ENCODE peak calls at places on chromosomes 1 and 21, in five cellular contexts. P is IMR-90, F is H1, D is neuronal stem cell, L is H9. H is an unnamed sample.

GRCh38 chr1:94863297-94863911 is 43.2 kb downstream of the SLC44A3 start:
- DNase-seq in L (no peak), D (no peak), P (peak), F (no peak), H (no peak)

GRCh38 chr1:182674346-182675246 is 9.8 kb downstream of the RGS8 start:
- DNase-seq in L (no peak), F (no peak), P (no peak), D (no peak), H (peak)

GRCh38 chr1:224432672-224433040 is 1.9 kb downstream of the WDR26 start:
- DNase-seq in P (no peak), L (no peak), D (no peak), F (no peak), H (no peak)

GRCh38 chr1:81369814-81370213 is 430.9 kb upstream of the ADGRL2 start:
- DNase-seq in F (no peak), D (no peak), L (no peak), P (no peak), H (peak)

GRCh38 chr21:17598437-17598836 is 14.3 kb downstream of the BTG3 start:
- DNase-seq in L (no peak), P (no peak), D (no peak), F (no peak), H (no peak)

GRCh38 chr1:43934279-43934985 is 831 bp downstream of the ARTN start:
- DNase-seq in L (peak), F (peak), D (peak), P (peak), H (peak)

GRCh38 chr1:34901919-34902318 is 27.5 kb downstream of the DLGAP3 start:
- DNase-seq in D (no peak), F (no peak), P (no peak), L (no peak), H (no peak)

GRCh38 chr1:94202241-94202640 is 35.1 kb downstream of the ARHGAP29 start:
- DNase-seq in F (no peak), L (no peak), D (no peak), P (no peak), H (no peak)

GRCh38 chr1:245788269-245788668 is 633.5 kb downstream of the KIF26B start:
- DNase-seq in P (peak), F (no peak), L (no peak), D (no peak), H (no peak)

GRCh38 chr21:36113647-36114428 is 21.0 kb upstream of the CBR3 start:
- DNase-seq in D (no peak), F (no peak), L (no peak), P (no peak), H (no peak)

GRCh38 chr1:15696956-15697521 is 12.9 kb downstream of the PLEKHM2 start:
- DNase-seq in D (no peak), P (no peak), L (no peak), F (no peak), H (no peak)

GRCh38 chr1:27532119-27532695 is 42.2 kb upstream of the WASF2 start:
- DNase-seq in F (no peak), L (no peak), D (no peak), P (no peak), H (no peak)

GRCh38 chr1:226223786-226224244 is 351 bp downstream of the MIXL1 start:
- DNase-seq in P (no peak), F (no peak), L (peak), D (peak), H (peak)

GRCh38 chr1:228323401-228323800 is 83.2 kb downstream of the TRIM11 start:
- DNase-seq in P (no peak), D (no peak), F (no peak), L (no peak), H (no peak)

GRCh38 chr1:9129391-9130041 is 614 bp upstream of the GPR157 start:
- DNase-seq in F (peak), D (peak), L (peak), P (no peak), H (peak)

GRCh38 chr1:235741294-235741693 is 91.7 kb upstream of the GNG4 start:
- DNase-seq in F (no peak), D (no peak), P (peak), L (no peak), H (peak)

GRCh38 chr21:25717491-25718139 is 17.1 kb downstream of the ATP5PF start:
- DNase-seq in L (no peak), F (no peak), P (peak), D (no peak), H (no peak)

GRCh38 chr1:53375440-53375839 is 47.6 kb upstream of the LRP8 start:
- DNase-seq in L (peak), F (no peak), D (no peak), P (no peak), H (no peak)

GRCh38 chr21:28590026-28590425 is 402.7 kb downstream of the LTN1 start:
- DNase-seq in D (no peak), P (no peak), F (no peak), L (no peak), H (no peak)

GRCh38 chr21:38439336-38439900 is 58.9 kb downstream of the ERG start:
- DNase-seq in D (no peak), F (no peak), L (no peak), P (no peak), H (no peak)

GRCh38 chr21:38439957-38440356 is 58.3 kb downstream of the ERG start:
- DNase-seq in D (no peak), P (no peak), L (no peak), F (no peak), H (no peak)

GRCh38 chr21:38441153-38441552 is 57.1 kb downstream of the ERG start:
- DNase-seq in P (no peak), L (no peak), D (no peak), F (no peak), H (no peak)

GRCh38 chr21:38438476-38438893 is 59.8 kb downstream of the ERG start:
- DNase-seq in P (peak), D (no peak), F (no peak), L (no peak), H (peak)

DNA sequence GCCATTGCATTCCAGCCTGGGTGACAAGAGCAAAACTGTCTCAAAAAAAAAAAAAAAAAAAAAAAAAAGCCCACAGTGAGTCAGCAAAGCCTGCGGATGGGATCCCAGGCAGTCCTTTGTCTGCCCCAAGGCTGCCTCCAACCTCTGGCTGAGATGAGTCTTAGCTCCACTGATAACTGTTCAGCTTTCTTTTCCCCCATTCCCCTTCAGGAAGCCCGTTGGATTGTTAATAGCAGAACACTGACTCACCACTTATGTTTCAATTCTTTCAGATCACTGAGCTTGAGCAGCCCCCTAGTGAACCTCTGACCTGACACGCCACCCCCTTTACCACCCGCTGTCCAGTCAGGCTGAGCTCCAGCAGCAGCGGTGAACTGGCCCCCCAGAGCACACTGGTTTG is 57.5 kb downstream of the ERG start:
- DNase-seq in F (no peak), L (no peak), D (peak), P (peak), H (peak)
- H3K27ac ChIP-seq in F (no peak), L (no peak), D (no peak), P (no peak), H (peak)

GRCh38 chr1:96072021-96072420 is 649.6 kb upstream of the PTBP2 start:
- DNase-seq in P (no peak), F (no peak), L (no peak), D (no peak), H (no peak)
- H3K23ac ChIP-seq in P (no peak), F (no peak), L (no peak), D (no peak), H (no peak)

GRCh38 chr1:112402682-112403643 is 6.9 kb downstream of the CTTNBP2NL start:
- DNase-seq in L (no peak), F (no peak), P (peak), D (no peak), H (no peak)
- H3K4me2 ChIP-seq in L (peak), F (peak), P (peak), D (no peak), H (no peak)

GRCh38 chr1:203403586-203403985 is 52.7 kb upstream of the FMOD start:
- DNase-seq in L (no peak), F (no peak), D (no peak), P (no peak), H (peak)
- H3K27ac ChIP-seq in L (no peak), F (no peak), D (no peak), P (peak), H (no peak)

DNA sequence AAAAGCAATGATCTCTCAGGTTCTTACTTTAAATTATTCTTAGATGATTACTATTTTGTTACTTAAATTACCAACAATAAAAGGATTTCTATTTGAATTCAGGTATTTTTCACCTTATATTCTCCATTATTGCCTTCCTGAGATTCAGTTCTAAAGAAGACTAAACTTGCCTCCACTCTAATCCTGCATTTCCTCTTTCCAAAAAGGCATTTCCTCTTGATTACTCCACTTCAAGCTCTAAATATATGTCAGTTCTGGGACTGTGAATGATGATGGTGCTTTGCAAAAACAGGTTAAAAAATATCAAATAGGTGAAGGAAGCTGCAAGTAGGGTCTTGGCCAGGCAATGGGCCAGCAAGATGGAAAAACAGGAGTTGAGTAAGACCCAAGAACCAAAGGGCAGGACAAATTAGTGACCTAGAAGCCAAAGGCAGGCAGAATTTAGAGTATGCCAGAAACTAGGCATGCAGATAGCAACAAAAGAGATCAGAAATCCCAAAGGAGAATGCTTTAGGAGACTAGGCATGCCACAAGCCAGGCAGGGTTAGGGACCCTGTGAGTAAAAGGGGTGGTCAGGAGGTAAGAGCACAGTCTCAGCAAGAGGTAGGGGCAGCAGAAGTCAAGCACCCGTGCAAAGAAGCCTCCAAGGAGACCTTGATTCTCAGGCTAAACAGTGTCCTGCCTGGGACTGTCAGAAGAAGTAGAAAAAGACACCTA is 11.3 kb upstream of the DIPK1A start:
- DNase-seq in F (no peak), P (no peak), L (no peak), D (no peak), H (peak)
- H3K23ac ChIP-seq in F (no peak), P (no peak), L (no peak), D (no peak), H (peak)

DNA sequence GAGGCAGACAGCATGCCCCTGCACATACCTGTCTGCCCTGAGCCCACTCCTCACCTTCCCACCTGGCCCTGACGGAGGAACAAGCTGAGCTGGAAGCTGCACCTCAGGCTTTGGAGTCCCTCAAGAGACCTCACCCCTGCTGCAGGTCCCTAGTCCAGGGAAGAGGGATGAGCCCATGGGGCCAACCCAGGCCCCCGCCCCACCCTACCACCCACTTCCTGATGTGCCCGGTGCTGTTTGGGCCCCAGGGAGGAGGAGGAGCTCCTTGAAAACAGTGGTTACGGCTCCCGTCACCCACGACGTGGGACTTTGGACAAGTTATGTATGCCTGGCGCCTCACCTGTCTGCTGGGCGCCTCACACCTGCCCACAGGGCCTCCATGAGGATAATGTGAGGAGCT is 250.2 kb downstream of the NPHP4 start:
- DNase-seq in P (no peak), L (peak), D (no peak), F (no peak), H (no peak)
- H3K4me2 ChIP-seq in P (no peak), L (no peak), D (no peak), F (no peak), H (no peak)

DNA sequence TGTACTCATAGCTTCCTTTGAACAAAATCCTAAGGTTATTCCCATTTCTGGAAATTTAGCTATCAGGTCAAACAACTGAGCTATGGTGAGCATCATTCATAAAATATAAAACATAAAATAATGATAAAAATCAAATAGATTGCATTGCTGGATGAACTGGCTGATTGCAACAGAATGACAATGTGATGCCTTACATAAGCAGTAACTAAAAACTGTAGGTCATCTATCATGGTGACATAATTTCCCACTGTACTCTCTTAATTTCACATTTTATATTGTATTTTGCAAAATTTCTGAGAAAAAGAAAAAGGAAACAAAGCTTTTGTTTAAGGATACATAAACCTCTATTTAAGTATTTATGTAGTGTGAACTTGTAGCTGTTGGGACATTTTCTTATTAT is 4.6 kb downstream of the PTGER3 start:
- DNase-seq in F (no peak), P (no peak), D (no peak), L (no peak), H (no peak)
- H3K27ac ChIP-seq in F (no peak), P (no peak), D (no peak), L (no peak), H (no peak)

DNA sequence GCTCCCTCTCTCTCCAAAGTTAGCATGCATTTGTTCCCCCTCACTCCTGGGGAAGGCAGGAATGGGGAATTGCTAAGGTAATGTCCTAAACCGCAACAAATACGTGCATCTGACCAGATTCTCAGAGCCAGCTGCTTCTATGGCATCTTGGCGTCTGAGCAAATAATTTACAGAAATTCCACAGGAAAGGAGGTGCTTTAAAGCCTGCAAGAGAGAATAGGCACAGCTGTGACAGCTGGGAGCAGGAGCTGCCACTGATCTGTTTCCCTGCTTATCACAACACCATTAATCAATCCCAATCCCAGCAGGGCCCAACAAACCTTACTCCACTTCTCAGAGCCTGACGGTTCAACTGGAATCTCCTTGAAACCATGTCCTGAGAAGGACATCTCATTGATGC is 83.5 kb upstream of the ZNF281 start:
- DNase-seq in L (no peak), D (no peak), F (no peak), P (no peak), H (peak)
- H3K23ac ChIP-seq in L (no peak), D (no peak), F (no peak), P (no peak), H (no peak)

DNA sequence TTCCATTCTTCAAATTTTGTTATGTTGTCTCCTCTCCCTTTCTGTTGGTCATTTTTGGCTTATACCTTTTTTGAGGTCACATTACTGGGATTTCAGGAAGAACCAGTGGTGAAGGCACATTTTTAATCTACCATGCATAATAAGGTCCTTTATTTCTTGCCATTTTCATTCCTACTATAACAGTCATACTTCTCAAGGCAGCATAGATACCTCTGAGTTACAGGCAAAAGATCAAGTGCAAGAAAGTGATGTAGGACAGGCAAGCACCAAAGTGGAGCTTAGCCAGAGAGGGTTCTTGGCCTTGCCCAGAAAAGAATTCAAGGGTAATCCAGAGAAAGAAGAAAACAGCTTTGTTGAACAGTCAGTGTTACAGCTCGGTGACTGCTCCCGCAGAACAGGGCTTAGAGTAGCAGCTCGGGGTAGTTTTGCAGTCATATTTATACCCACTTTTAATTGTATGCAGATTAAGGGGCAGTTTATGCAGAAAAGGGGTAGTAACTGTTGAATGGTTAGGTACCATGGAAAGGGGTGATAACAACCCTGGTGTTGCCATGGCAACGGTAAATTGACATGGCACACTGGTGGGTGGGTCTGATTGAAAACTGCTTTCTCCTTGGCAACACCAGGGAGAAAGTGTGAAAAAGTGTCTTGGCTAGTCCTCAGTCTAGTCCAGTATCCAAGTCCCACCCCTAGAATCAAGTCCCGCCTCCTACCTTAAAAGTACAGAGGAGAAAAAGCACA is 39.6 kb upstream of the DOCK7 start:
- DNase-seq in F (no peak), L (no peak), P (peak), D (no peak), H (peak)
- H3K4me2 ChIP-seq in F (no peak), L (no peak), P (peak), D (no peak), H (no peak)

H was measured in mesendoderm.